ENCODE peak calls at places on chromosomes 6 and 20, in nine cellular contexts. T is testis; R is SHP77; A is NCI-H345; P is cardiac fibroblast; I is left ventricle myocardium superior; G is progenitor cell of endocrine pancreas; J is stimulated activated CD4-positive, alpha-beta T cell treated with anti-CD3 and anti-CD28 coated beads, TNF-alpha, amount 100 ng/mL, for 4 hours; E is nucleus accumbens. X is an unnamed sample.
A peak's percentile ranks its signal among the peaks of the same experiment; 100 is the strongest.

GRCh38 chr6:53795702-53796450 is 1.1 kb downstream of the LRRC1 start:
- DNase-seq in I (peak; percentile 61), T (peak; percentile 57), P (peak; percentile 9), E (peak; percentile 31), R (no peak), J (no peak), A (peak; percentile 27), G (peak; percentile 48), X (no peak)

GRCh38 chr6:161407115-161407514 is 133.3 kb upstream of the AGPAT4 start:
- DNase-seq in I (no peak), T (peak; percentile 50), P (peak; percentile 20), E (no peak), R (no peak), J (no peak), G (no peak), A (no peak), X (no peak)

GRCh38 chr6:29845405-29846006 is 17.9 kb downstream of the HLA-G start:
- DNase-seq in A (no peak), P (no peak), J (peak; percentile 36), I (no peak), R (no peak), G (no peak), E (peak; percentile 17), T (no peak), X (no peak)

GRCh38 chr20:19915111-19915798 is 101.9 kb upstream of the NAA20 start:
- DNase-seq in T (no peak), E (no peak), I (no peak), J (no peak), G (no peak), A (no peak), P (peak; percentile 60), R (no peak), X (no peak)

GRCh38 chr20:44586289-44586911 is 4.0 kb downstream of the PKIG start:
- DNase-seq in P (no peak), I (no peak), R (no peak), T (no peak), A (no peak), G (no peak), J (no peak), E (no peak), X (no peak)

GRCh38 chr6:94254689-94255088 is 835.3 kb upstream of the EPHA7 start:
- DNase-seq in R (peak; percentile 7), A (peak; percentile 33), E (no peak), T (no peak), I (no peak), J (no peak), P (no peak), G (no peak), X (no peak)

GRCh38 chr20:1094706-1095220 is 23.6 kb upstream of the PSMF1 start:
- DNase-seq in I (no peak), R (no peak), T (no peak), A (no peak), E (no peak), G (no peak), J (no peak), P (no peak), X (no peak)

GRCh38 chr6:121491576-121491975 is 56.1 kb downstream of the GJA1 start:
- DNase-seq in G (no peak), T (no peak), P (no peak), R (no peak), I (no peak), E (no peak), J (no peak), A (no peak), X (no peak)

GRCh38 chr6:143362192-143362558 is 88.3 kb downstream of the ADAT2 start:
- DNase-seq in R (no peak), T (no peak), P (no peak), J (no peak), A (no peak), I (no peak), G (no peak), E (no peak), X (no peak)

GRCh38 chr20:49534314-49534713 is 33.6 kb downstream of the PTGIS start:
- DNase-seq in J (no peak), R (peak; percentile 69), P (peak; percentile 65), G (peak; percentile 52), A (peak; percentile 75), T (peak; percentile 74), I (no peak), E (peak; percentile 41), X (no peak)

GRCh38 chr6:82738773-82739172 is 326.9 kb downstream of the UBE3D start:
- DNase-seq in T (no peak), P (no peak), J (no peak), E (no peak), G (no peak), R (no peak), I (no peak), A (no peak), X (no peak)

GRCh38 chr20:62025394-62025793 is 40.3 kb downstream of the TAF4 start:
- DNase-seq in A (no peak), I (peak; percentile 29), G (no peak), J (no peak), T (no peak), R (no peak), E (no peak), P (no peak), X (no peak)

GRCh38 chr20:44911264-44911921 is 1.5 kb downstream of the PABPC1L start:
- DNase-seq in G (peak; percentile 67), T (peak; percentile 86), P (peak; percentile 52), A (no peak), J (peak; percentile 10), I (no peak), E (no peak), R (peak; percentile 37), X (peak; percentile 29)

GRCh38 chr6:20936949-20937348 is 402.7 kb downstream of the CDKAL1 start:
- DNase-seq in R (no peak), E (no peak), P (no peak), G (no peak), I (no peak), A (no peak), J (no peak), T (no peak), X (no peak)

GRCh38 chr6:93423542-93423941 is 4.2 kb upstream of the EPHA7 start:
- DNase-seq in G (peak; percentile 29), T (peak; percentile 68), R (peak; percentile 55), P (peak; percentile 54), J (no peak), E (peak; percentile 3), A (peak; percentile 66), I (no peak), X (peak; percentile 37)

GRCh38 chr6:17505062-17505476 is 95.0 kb upstream of the FAM8A1 start:
- DNase-seq in J (no peak), T (no peak), A (no peak), R (peak; percentile 17), P (peak; percentile 14), I (no peak), E (no peak), G (no peak), X (no peak)

GRCh38 chr6:163264662-163265035 is 149.9 kb upstream of the QKI start:
- DNase-seq in R (no peak), P (no peak), E (no peak), A (no peak), J (no peak), G (no peak), T (no peak), I (no peak), X (no peak)

GRCh38 chr6:92263864-92264263 is 1155.5 kb downstream of the EPHA7 start:
- DNase-seq in A (no peak), E (no peak), P (no peak), T (no peak), R (no peak), G (no peak), J (no peak), I (no peak), X (no peak)

GRCh38 chr6:51415501-51415900 is 596.8 kb downstream of the TFAP2B start:
- DNase-seq in J (no peak), E (no peak), R (no peak), T (no peak), I (no peak), G (no peak), A (no peak), P (no peak), X (no peak)

GRCh38 chr20:60200305-60200918 is 242.2 kb downstream of the CDH26 start:
- DNase-seq in P (no peak), J (no peak), E (no peak), R (no peak), T (no peak), G (no peak), A (no peak), I (no peak), X (no peak)

GRCh38 chr6:110513001-110513400 is 36.6 kb upstream of the SLC22A16 start:
- DNase-seq in G (no peak), T (no peak), J (no peak), I (no peak), P (peak; percentile 83), E (no peak), A (peak; percentile 30), R (no peak), X (no peak)

GRCh38 chr6:3390698-3391097 is 66.2 kb downstream of the SLC22A23 start:
- DNase-seq in G (no peak), E (peak; percentile 39), I (peak; percentile 74), T (peak; percentile 29), A (no peak), R (no peak), P (peak; percentile 99), J (no peak), X (peak; percentile 70)

GRCh38 chr6:157682856-157683481 is 140.1 kb upstream of the SNX9 start:
- DNase-seq in P (peak; percentile 73), J (no peak), T (no peak), I (no peak), E (no peak), A (no peak), G (no peak), R (no peak), X (no peak)

GRCh38 chr6:15715060-15715459 is 52.2 kb upstream of the DTNBP1 start:
- DNase-seq in E (no peak), R (no peak), T (no peak), P (peak; percentile 8), G (no peak), A (no peak), I (no peak), J (no peak), X (no peak)

GRCh38 chr6:44286285-44286565 is 16.0 kb downstream of the TMEM151B start:
- DNase-seq in G (no peak), P (no peak), T (no peak), A (no peak), J (no peak), R (no peak), I (no peak), E (no peak), X (no peak)

GRCh38 chr6:157443066-157443800 is 62.2 kb downstream of the ZDHHC14 start:
- DNase-seq in R (no peak), T (no peak), G (no peak), J (no peak), P (peak; percentile 80), E (no peak), A (no peak), I (no peak), X (no peak)

GRCh38 chr6:3258201-3258600 is 546 bp upstream of the PSMG4 start:
- DNase-seq in E (no peak), A (no peak), R (no peak), T (no peak), J (no peak), G (no peak), P (no peak), I (no peak), X (no peak)

GRCh38 chr6:33994198-33995045 is 151.5 kb downstream of the GRM4 start:
- DNase-seq in T (no peak), G (no peak), E (no peak), J (no peak), R (no peak), P (no peak), A (no peak), I (no peak), X (no peak)

GRCh38 chr20:19835533-19836222 is 77.6 kb downstream of the RIN2 start:
- DNase-seq in R (no peak), T (no peak), E (peak; percentile 79), I (peak; percentile 72), A (no peak), J (no peak), G (no peak), P (no peak), X (peak; percentile 68)

GRCh38 chr6:13044390-13044789 is 283.9 kb downstream of the TBC1D7 start:
- DNase-seq in J (no peak), T (peak; percentile 55), P (peak; percentile 16), R (no peak), E (no peak), A (no peak), I (no peak), G (no peak), X (no peak)

X was measured in heart left ventricle.